ENCODE peak calls at places on chromosome 12, in four cellular contexts. D, L, T and K are unnamed samples.

GRCh38 chr12:109421355-109422087 is 55.6 kb downstream of the KCTD10 start:
- DNase-seq in T (no peak), D (no peak), L (no peak), K (no peak)

GRCh38 chr12:2458113-2458414 is 336.7 kb upstream of the FKBP4 start:
- DNase-seq in L (no peak), T (no peak), D (no peak), K (no peak)

GRCh38 chr12:96250119-96250685 is 56.0 kb downstream of the ELK3 start:
- DNase-seq in D (no peak), L (no peak), T (no peak), K (no peak)

GRCh38 chr12:7060353-7060954 is at the start of gene C1S:
- DNase-seq in D (no peak), T (peak), L (peak), K (no peak)

GRCh38 chr12:118404876-118405521 is 28.6 kb downstream of the SUDS3 start:
- DNase-seq in L (peak), D (peak), T (peak), K (peak)

GRCh38 chr12:6569786-6570185 is 1.7 kb upstream of the NOP2 start:
- DNase-seq in T (no peak), L (no peak), D (no peak), K (no peak)

GRCh38 chr12:97877404-97877803 is 414.8 kb downstream of the RMST start:
- DNase-seq in D (no peak), L (no peak), T (no peak), K (no peak)

GRCh38 chr12:12693111-12693671 is 2.8 kb downstream of the GPR19 start:
- DNase-seq in L (no peak), D (no peak), T (no peak), K (no peak)

GRCh38 chr12:21962236-21962635 is 21.0 kb upstream of the ABCC9 start:
- DNase-seq in T (no peak), D (no peak), L (no peak), K (no peak)

GRCh38 chr12:47186246-47186645 is 106.5 kb upstream of the AMIGO2 start:
- DNase-seq in L (no peak), D (no peak), T (no peak), K (no peak)

GRCh38 chr12:120820885-120821510 is 83.2 kb downstream of the SPPL3 start:
- DNase-seq in D (no peak), L (no peak), T (no peak), K (no peak)

DNA sequence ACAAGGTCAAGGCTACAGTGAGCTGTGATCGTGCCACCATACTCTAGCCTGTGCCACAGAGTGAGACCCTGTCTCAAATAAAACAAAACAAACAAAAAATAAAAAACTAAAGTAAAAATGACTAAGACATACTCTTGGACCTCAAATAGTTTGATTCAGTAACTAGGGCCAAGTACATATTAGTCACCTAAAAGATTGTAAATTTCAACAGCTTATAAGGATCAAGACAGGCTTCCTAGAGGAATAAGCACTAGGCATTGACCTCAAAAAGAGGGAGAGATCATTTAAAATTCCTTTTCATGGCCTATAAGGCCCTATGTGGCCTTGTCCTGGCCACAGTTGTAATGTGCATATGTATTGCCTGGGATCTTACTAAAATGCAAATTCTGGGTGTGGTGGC is 46.0 kb upstream of the CHST11 start:
- DNase-seq in L (no peak), D (no peak), T (no peak), K (no peak)
- TF ChIP-seq TCF7L2 in L (no peak), D (no peak), T (no peak), K (no peak)

GRCh38 chr12:15152864-15153263 is 68.4 kb downstream of the RERG start:
- DNase-seq in T (no peak), D (no peak), L (no peak), K (no peak)

GRCh38 chr12:15154108-15154507 is 67.1 kb downstream of the RERG start:
- DNase-seq in L (no peak), T (no peak), D (no peak), K (no peak)

GRCh38 chr12:15151141-15152091 is 69.8 kb downstream of the RERG start:
- DNase-seq in D (peak), T (peak), L (no peak), K (no peak)

GRCh38 chr12:15155271-15155670 is 65.9 kb downstream of the RERG start:
- DNase-seq in L (no peak), D (no peak), T (no peak), K (no peak)

GRCh38 chr12:15152456-15152855 is 68.8 kb downstream of the RERG start:
- DNase-seq in L (no peak), D (no peak), T (no peak), K (no peak)
- TF ChIP-seq CTCF in L (no peak), D (peak), T (no peak), K (no peak)

GRCh38 chr12:11581179-11581755 is 68.2 kb upstream of the ETV6 start:
- DNase-seq in L (peak), D (peak), T (peak), K (peak)

GRCh38 chr12:11578461-11578993 is 70.9 kb upstream of the ETV6 start:
- DNase-seq in D (no peak), L (no peak), T (no peak), K (no peak)

GRCh38 chr12:11584213-11584855 is 65.1 kb upstream of the ETV6 start:
- DNase-seq in L (no peak), T (no peak), D (no peak), K (no peak)

GRCh38 chr12:11577658-11578260 is 71.7 kb upstream of the ETV6 start:
- DNase-seq in L (no peak), D (no peak), T (no peak), K (no peak)

GRCh38 chr12:11580125-11580751 is 69.2 kb upstream of the ETV6 start:
- DNase-seq in L (no peak), T (no peak), D (no peak), K (no peak)
- TF ChIP-seq TCF7L2 in L (no peak), T (no peak), D (no peak), K (no peak)

GRCh38 chr12:32369202-32369601 is 30.2 kb upstream of the FGD4 start:
- DNase-seq in D (no peak), T (no peak), L (no peak), K (no peak)
- TF ChIP-seq CTCF in D (no peak), T (no peak), L (no peak), K (no peak)

GRCh38 chr12:67705394-67706370 is 57.1 kb downstream of the DYRK2 start:
- DNase-seq in T (no peak), L (no peak), D (no peak), K (no peak)
- TF ChIP-seq TCF7L2 in T (no peak), L (no peak), D (no peak), K (no peak)